ENCODE peak calls at places on chromosome 14, in nine cellular contexts. Z is tibial artery; H is thoracic aorta; D is ELR; L is stimulated activated CD8-positive, alpha-beta memory T cell treated with anti-CD3 and anti-CD28 coated beads, Interleukin-7, amount 100 ng/mL, for 1 hour; O is lower leg skin; A is GM20000; S is substantia nigra; E is HTR-8/SVneo. P is an unnamed sample.

GRCh38 chr14:21233457-21234076 is 35.7 kb downstream of the HNRNPC start:
- DNase-seq in Z (no peak), H (no peak), D (no peak), L (no peak), O (no peak), A (no peak), S (no peak), E (no peak), P (no peak)

GRCh38 chr14:26960049-26960688 is 362.3 kb upstream of the NOVA1 start:
- DNase-seq in Z (no peak), H (no peak), D (no peak), L (no peak), O (no peak), A (no peak), S (no peak), E (no peak), P (no peak)

GRCh38 chr14:74257078-74257987 is 18.1 kb downstream of the VSX2 start:
- DNase-seq in Z (no peak), H (no peak), D (peak), L (peak), O (no peak), A (peak), S (peak), E (peak), P (no peak)

GRCh38 chr14:64856528-64857445 is 22.9 kb downstream of the SPTB start:
- DNase-seq in Z (no peak), H (no peak), D (no peak), L (no peak), O (no peak), A (no peak), S (no peak), E (no peak), P (peak)

GRCh38 chr14:74622257-74622656 is 10.2 kb upstream of the LTBP2 start:
- DNase-seq in Z (no peak), H (no peak), D (no peak), L (no peak), O (no peak), A (no peak), S (no peak), E (no peak), P (no peak)

GRCh38 chr14:77557391-77557790 is 58.8 kb upstream of the ISM2 start:
- DNase-seq in Z (no peak), H (no peak), D (no peak), L (no peak), O (no peak), A (no peak), S (no peak), E (no peak), P (no peak)

GRCh38 chr14:81331229-81332026 is 68.7 kb downstream of the STON2 start:
- DNase-seq in Z (no peak), H (no peak), D (no peak), L (no peak), O (no peak), A (no peak), S (no peak), E (no peak), P (no peak)

GRCh38 chr14:104689620-104690265 is 325 bp downstream of the INF2 start:
- DNase-seq in Z (no peak), H (no peak), D (peak), L (no peak), O (no peak), A (no peak), S (no peak), E (no peak), P (no peak)

GRCh38 chr14:73368621-73369020 is 89.7 kb downstream of the NUMB start:
- DNase-seq in Z (no peak), H (no peak), D (no peak), L (no peak), O (no peak), A (no peak), S (no peak), E (no peak), P (no peak)

GRCh38 chr14:104265918-104266642 is 127.7 kb downstream of the KIF26A start:
- DNase-seq in Z (no peak), H (no peak), D (no peak), L (no peak), O (no peak), A (no peak), S (no peak), E (no peak), P (no peak)

GRCh38 chr14:49868720-49869114 is 16.1 kb upstream of the NEMF start:
- DNase-seq in Z (no peak), H (no peak), D (no peak), L (no peak), O (no peak), A (no peak), S (no peak), E (no peak), P (no peak)

GRCh38 chr14:104436741-104437701 is 142.5 kb upstream of the C14orf180 start:
- DNase-seq in Z (no peak), H (no peak), D (no peak), L (no peak), O (peak), A (no peak), S (no peak), E (no peak), P (no peak)

GRCh38 chr14:62796431-62796830 is 248.8 kb downstream of the KCNH5 start:
- DNase-seq in Z (no peak), H (no peak), D (no peak), L (no peak), O (no peak), A (no peak), S (no peak), E (no peak), P (no peak)

GRCh38 chr14:92472860-92473259 is 40.7 kb upstream of the RIN3 start:
- DNase-seq in Z (no peak), H (no peak), D (no peak), L (no peak), O (no peak), A (no peak), S (no peak), E (no peak), P (no peak)

GRCh38 chr14:75258079-75258802 is 20.4 kb upstream of the FOS start:
- DNase-seq in Z (peak), H (no peak), D (no peak), L (no peak), O (peak), A (no peak), S (no peak), E (no peak), P (no peak)

GRCh38 chr14:59897757-59898383 is 22.1 kb upstream of the LRRC9 start:
- DNase-seq in Z (peak), H (no peak), D (peak), L (no peak), O (peak), A (no peak), S (peak), E (peak), P (peak)

GRCh38 chr14:71665781-71666180 is 266.4 kb upstream of the RGS6 start:
- DNase-seq in Z (no peak), H (no peak), D (no peak), L (no peak), O (no peak), A (no peak), S (no peak), E (no peak), P (peak)

P was measured in astrocyte.